ENCODE peak calls at places on chromosomes 2 and 18, in five cellular contexts. One of them, this sample, is unnamed.

GRCh38 chr2:236781933-236782788 is 212.5 kb downstream of the ACKR3 start:
- DNase-seq in C1 segment of cervical spinal cord: no peak
- DNase-seq in body of pancreas: no peak
- DNase-seq in GM13977: no peak
- DNase-seq in anterior cingulate cortex: no peak
- DNase-seq in this sample: no peak

GRCh38 chr2:83650897-83651296 is 808.2 kb downstream of the SUCLG1 start:
- DNase-seq in C1 segment of cervical spinal cord: no peak
- DNase-seq in body of pancreas: no peak
- DNase-seq in GM13977: no peak
- DNase-seq in anterior cingulate cortex: no peak
- DNase-seq in this sample: no peak

GRCh38 chr2:217743980-217744761 is 258.6 kb downstream of the TNS1 start:
- DNase-seq in C1 segment of cervical spinal cord: no peak
- DNase-seq in body of pancreas: no peak
- DNase-seq in GM13977: no peak
- DNase-seq in anterior cingulate cortex: no peak
- DNase-seq in this sample: no peak

GRCh38 chr2:64781991-64782390 is 128.3 kb upstream of the SERTAD2 start:
- DNase-seq in C1 segment of cervical spinal cord: no peak
- DNase-seq in body of pancreas: no peak
- DNase-seq in GM13977: no peak
- DNase-seq in anterior cingulate cortex: no peak
- DNase-seq in this sample: no peak

GRCh38 chr2:175929850-175930249 is 72.2 kb downstream of the LNPK start:
- DNase-seq in C1 segment of cervical spinal cord: no peak
- DNase-seq in body of pancreas: no peak
- DNase-seq in GM13977: no peak
- DNase-seq in anterior cingulate cortex: no peak
- DNase-seq in this sample: no peak

GRCh38 chr2:151264157-151264835 is 2.6 kb upstream of the RBM43 start:
- DNase-seq in C1 segment of cervical spinal cord: no peak
- DNase-seq in body of pancreas: peak
- DNase-seq in GM13977: no peak
- DNase-seq in anterior cingulate cortex: no peak
- DNase-seq in this sample: no peak

GRCh38 chr2:207939342-207940108 is 85.8 kb downstream of the PLEKHM3 start:
- DNase-seq in C1 segment of cervical spinal cord: no peak
- DNase-seq in body of pancreas: no peak
- DNase-seq in GM13977: no peak
- DNase-seq in anterior cingulate cortex: no peak
- DNase-seq in this sample: peak

GRCh38 chr2:219272351-219272750 is 6.8 kb upstream of the DNAJB2 start:
- DNase-seq in C1 segment of cervical spinal cord: no peak
- DNase-seq in body of pancreas: no peak
- DNase-seq in GM13977: no peak
- DNase-seq in anterior cingulate cortex: no peak
- DNase-seq in this sample: no peak

GRCh38 chr18:70151554-70152130 is 53.8 kb downstream of the RTTN start:
- DNase-seq in C1 segment of cervical spinal cord: no peak
- DNase-seq in body of pancreas: no peak
- DNase-seq in GM13977: no peak
- DNase-seq in anterior cingulate cortex: no peak
- DNase-seq in this sample: no peak

GRCh38 chr18:66616523-66616983 is 12.7 kb upstream of the CDH19 start:
- DNase-seq in C1 segment of cervical spinal cord: no peak
- DNase-seq in body of pancreas: no peak
- DNase-seq in GM13977: peak
- DNase-seq in anterior cingulate cortex: no peak
- DNase-seq in this sample: no peak

GRCh38 chr2:207133862-207134519 is 31.8 kb downstream of the KLF7 start:
- DNase-seq in C1 segment of cervical spinal cord: no peak
- DNase-seq in body of pancreas: peak
- DNase-seq in GM13977: no peak
- DNase-seq in anterior cingulate cortex: no peak
- DNase-seq in this sample: peak

GRCh38 chr2:67500541-67500940 is 103.4 kb downstream of the ETAA1 start:
- DNase-seq in C1 segment of cervical spinal cord: no peak
- DNase-seq in body of pancreas: no peak
- DNase-seq in GM13977: no peak
- DNase-seq in anterior cingulate cortex: no peak
- DNase-seq in this sample: no peak

GRCh38 chr18:48927286-48928080 is 23.3 kb downstream of the SMAD7 start:
- DNase-seq in C1 segment of cervical spinal cord: no peak
- DNase-seq in body of pancreas: no peak
- DNase-seq in GM13977: no peak
- DNase-seq in anterior cingulate cortex: no peak
- DNase-seq in this sample: no peak

GRCh38 chr2:187324631-187325030 is 123.4 kb downstream of the CALCRL start:
- DNase-seq in C1 segment of cervical spinal cord: no peak
- DNase-seq in body of pancreas: no peak
- DNase-seq in GM13977: no peak
- DNase-seq in anterior cingulate cortex: no peak
- DNase-seq in this sample: no peak

GRCh38 chr2:101830555-101830954 is 133.0 kb downstream of the MAP4K4 start:
- DNase-seq in C1 segment of cervical spinal cord: no peak
- DNase-seq in body of pancreas: no peak
- DNase-seq in GM13977: peak
- DNase-seq in anterior cingulate cortex: no peak
- DNase-seq in this sample: no peak

GRCh38 chr2:240216197-240216596 is 75.7 kb upstream of the OTOS start:
- DNase-seq in C1 segment of cervical spinal cord: no peak
- DNase-seq in body of pancreas: no peak
- DNase-seq in GM13977: no peak
- DNase-seq in anterior cingulate cortex: no peak
- DNase-seq in this sample: no peak

GRCh38 chr2:205695460-205695979 is 13.2 kb downstream of the NRP2 start:
- DNase-seq in C1 segment of cervical spinal cord: no peak
- DNase-seq in body of pancreas: no peak
- DNase-seq in GM13977: no peak
- DNase-seq in anterior cingulate cortex: no peak
- DNase-seq in this sample: no peak

GRCh38 chr2:85356186-85356585 is 1.6 kb downstream of the ELMOD3 start:
- DNase-seq in C1 segment of cervical spinal cord: no peak
- DNase-seq in body of pancreas: no peak
- DNase-seq in GM13977: no peak
- DNase-seq in anterior cingulate cortex: no peak
- DNase-seq in this sample: no peak

This sample was measured in transverse colon.